ENCODE peak calls at places on chromosomes 6 and 20, in seven cellular contexts. U is epithelial cell of esophagus; E is B cell; K is GM12891; L is activated CD8-positive, alpha-beta memory T cell treated with anti-CD3 and anti-CD28 coated beads for 4 hours; I is RWPE1; P is keratinocyte. M is an unnamed sample.

GRCh38 chr6:37029249-37029959 is 23.9 kb downstream of the FGD2 start:
- DNase-seq in U (peak; percentile 76), E (peak; percentile 64), K (no peak), L (no peak), I (no peak), P (no peak), M (peak; percentile 81)

GRCh38 chr6:3835055-3835731 is 14.0 kb upstream of the FAM50B start:
- DNase-seq in U (peak; percentile 17), E (no peak), K (no peak), L (no peak), I (no peak), P (no peak), M (no peak)

GRCh38 chr6:140041056-140041455 is 666.6 kb upstream of the CITED2 start:
- DNase-seq in U (no peak), E (no peak), K (no peak), L (no peak), I (no peak), P (no peak), M (no peak)

GRCh38 chr6:169222126-169222525 is 31.5 kb downstream of the THBS2 start:
- DNase-seq in U (no peak), E (no peak), K (no peak), L (no peak), I (no peak), P (no peak), M (no peak)

GRCh38 chr6:166166314-166167257 is 1.1 kb downstream of the TBXT start:
- DNase-seq in U (no peak), E (no peak), K (no peak), L (no peak), I (no peak), P (no peak), M (no peak)

GRCh38 chr20:47549671-47550070 is 48.0 kb downstream of the NCOA3 start:
- DNase-seq in U (no peak), E (no peak), K (no peak), L (no peak), I (no peak), P (no peak), M (no peak)

GRCh38 chr6:40348591-40348990 is 238.6 kb downstream of the LRFN2 start:
- DNase-seq in U (no peak), E (no peak), K (no peak), L (no peak), I (no peak), P (no peak), M (no peak)

GRCh38 chr6:14453712-14454466 is 336.3 kb downstream of the CD83 start:
- DNase-seq in U (no peak), E (no peak), K (no peak), L (no peak), I (no peak), P (no peak), M (peak; percentile 43)

GRCh38 chr6:68572525-68572924 is 62.6 kb upstream of the ADGRB3 start:
- DNase-seq in U (peak; percentile 60), E (no peak), K (peak; percentile 1), L (no peak), I (peak; percentile 19), P (no peak), M (peak; percentile 69)

GRCh38 chr6:44470106-44470446 is 82.6 kb downstream of the CDC5L start:
- DNase-seq in U (peak; percentile 61), E (no peak), K (no peak), L (no peak), I (no peak), P (no peak), M (peak; percentile 97)

GRCh38 chr6:37913210-37913609 is 93.7 kb downstream of the ZFAND3 start:
- DNase-seq in U (peak; percentile 60), E (no peak), K (no peak), L (no peak), I (peak; percentile 8), P (no peak), M (no peak)

GRCh38 chr20:53034899-53035298 is 62.7 kb downstream of the TSHZ2 start:
- DNase-seq in U (no peak), E (no peak), K (no peak), L (no peak), I (no peak), P (no peak), M (no peak)

GRCh38 chr6:150672792-150673191 is 73.1 kb downstream of the PLEKHG1 start:
- DNase-seq in U (no peak), E (no peak), K (no peak), L (no peak), I (no peak), P (no peak), M (no peak)